ENCODE peak calls at places on chromosomes 4 and X, in ten cellular contexts. One of them, this sample, is unnamed.

GRCh38 chr4:16056681-16057400 is 27.0 kb downstream of the PROM1 start:
- DNase-seq in mesendoderm: no peak
- DNase-seq in adipocyte: peak; percentile 25
- DNase-seq in right atrium auricular region: no peak
- DNase-seq in psoas muscle: peak; percentile 61
- DNase-seq in esophagus squamous epithelium: no peak
- DNase-seq in ovary: no peak
- DNase-seq in Caco-2: no peak
- DNase-seq in CD4-positive, alpha-beta memory T cell: no peak
- DNase-seq in NT2/D1: no peak
- DNase-seq in this sample: peak; percentile 70

GRCh38 chrX:44572340-44572938 is 29.8 kb upstream of the FUNDC1 start:
- DNase-seq in mesendoderm: peak; percentile 0
- DNase-seq in adipocyte: no peak
- DNase-seq in right atrium auricular region: no peak
- DNase-seq in psoas muscle: no peak
- DNase-seq in esophagus squamous epithelium: no peak
- DNase-seq in ovary: no peak
- DNase-seq in Caco-2: no peak
- DNase-seq in CD4-positive, alpha-beta memory T cell: no peak
- DNase-seq in NT2/D1: no peak
- DNase-seq in this sample: no peak

GRCh38 chr4:121827851-121828250 is 4.2 kb upstream of the CCNA2 start:
- DNase-seq in mesendoderm: no peak
- DNase-seq in adipocyte: peak; percentile 38
- DNase-seq in right atrium auricular region: no peak
- DNase-seq in psoas muscle: no peak
- DNase-seq in esophagus squamous epithelium: no peak
- DNase-seq in ovary: no peak
- DNase-seq in Caco-2: no peak
- DNase-seq in CD4-positive, alpha-beta memory T cell: no peak
- DNase-seq in NT2/D1: no peak
- DNase-seq in this sample: no peak

GRCh38 chr4:80619070-80619674 is 283.6 kb downstream of the CFAP299 start:
- DNase-seq in mesendoderm: peak; percentile 15
- DNase-seq in adipocyte: peak; percentile 26
- DNase-seq in right atrium auricular region: no peak
- DNase-seq in psoas muscle: no peak
- DNase-seq in esophagus squamous epithelium: no peak
- DNase-seq in ovary: no peak
- DNase-seq in Caco-2: no peak
- DNase-seq in CD4-positive, alpha-beta memory T cell: no peak
- DNase-seq in NT2/D1: no peak
- DNase-seq in this sample: no peak

GRCh38 chr4:139574641-139575040 is 18.6 kb upstream of the SETD7 start:
- DNase-seq in mesendoderm: peak; percentile 59
- DNase-seq in adipocyte: no peak
- DNase-seq in right atrium auricular region: no peak
- DNase-seq in psoas muscle: no peak
- DNase-seq in esophagus squamous epithelium: no peak
- DNase-seq in ovary: no peak
- DNase-seq in Caco-2: no peak
- DNase-seq in CD4-positive, alpha-beta memory T cell: no peak
- DNase-seq in NT2/D1: no peak
- DNase-seq in this sample: no peak

GRCh38 chr4:121129606-121130346 is 34.3 kb downstream of the TNIP3 start:
- DNase-seq in mesendoderm: no peak
- DNase-seq in adipocyte: no peak
- DNase-seq in right atrium auricular region: no peak
- DNase-seq in psoas muscle: no peak
- DNase-seq in esophagus squamous epithelium: no peak
- DNase-seq in ovary: no peak
- DNase-seq in Caco-2: no peak
- DNase-seq in CD4-positive, alpha-beta memory T cell: no peak
- DNase-seq in NT2/D1: no peak
- DNase-seq in this sample: no peak

GRCh38 chrX:134849390-134849789 is 141.4 kb upstream of the SMIM10 start:
- DNase-seq in mesendoderm: no peak
- DNase-seq in adipocyte: peak; percentile 14
- DNase-seq in right atrium auricular region: no peak
- DNase-seq in psoas muscle: no peak
- DNase-seq in esophagus squamous epithelium: no peak
- DNase-seq in ovary: no peak
- DNase-seq in Caco-2: no peak
- DNase-seq in CD4-positive, alpha-beta memory T cell: no peak
- DNase-seq in NT2/D1: no peak
- DNase-seq in this sample: no peak

GRCh38 chrX:35016051-35016450 is 73.5 kb downstream of the FAM47B start:
- DNase-seq in mesendoderm: peak; percentile 31
- DNase-seq in adipocyte: no peak
- DNase-seq in right atrium auricular region: no peak
- DNase-seq in psoas muscle: no peak
- DNase-seq in esophagus squamous epithelium: no peak
- DNase-seq in ovary: no peak
- DNase-seq in Caco-2: no peak
- DNase-seq in CD4-positive, alpha-beta memory T cell: no peak
- DNase-seq in NT2/D1: no peak
- DNase-seq in this sample: no peak

GRCh38 chr4:84870398-84871163 is 95.9 kb downstream of the WDFY3 start:
- DNase-seq in mesendoderm: peak; percentile 99
- DNase-seq in adipocyte: peak; percentile 64
- DNase-seq in right atrium auricular region: no peak
- DNase-seq in psoas muscle: no peak
- DNase-seq in esophagus squamous epithelium: no peak
- DNase-seq in ovary: no peak
- DNase-seq in Caco-2: peak; percentile 44
- DNase-seq in CD4-positive, alpha-beta memory T cell: no peak
- DNase-seq in NT2/D1: peak; percentile 70
- DNase-seq in this sample: no peak

GRCh38 chr4:128241425-128241913 is 46.1 kb downstream of the PGRMC2 start:
- DNase-seq in mesendoderm: peak; percentile 57
- DNase-seq in adipocyte: peak; percentile 95
- DNase-seq in right atrium auricular region: no peak
- DNase-seq in psoas muscle: no peak
- DNase-seq in esophagus squamous epithelium: no peak
- DNase-seq in ovary: no peak
- DNase-seq in Caco-2: no peak
- DNase-seq in CD4-positive, alpha-beta memory T cell: no peak
- DNase-seq in NT2/D1: no peak
- DNase-seq in this sample: no peak

GRCh38 chr4:156954598-156954997 is 17.0 kb downstream of the PDGFC start:
- DNase-seq in mesendoderm: no peak
- DNase-seq in adipocyte: no peak
- DNase-seq in right atrium auricular region: peak; percentile 57
- DNase-seq in psoas muscle: no peak
- DNase-seq in esophagus squamous epithelium: no peak
- DNase-seq in ovary: no peak
- DNase-seq in Caco-2: no peak
- DNase-seq in CD4-positive, alpha-beta memory T cell: no peak
- DNase-seq in NT2/D1: no peak
- DNase-seq in this sample: no peak

GRCh38 chrX:109519001-109519400 is 17.6 kb upstream of the NXT2 start:
- DNase-seq in mesendoderm: no peak
- DNase-seq in adipocyte: no peak
- DNase-seq in right atrium auricular region: no peak
- DNase-seq in psoas muscle: no peak
- DNase-seq in esophagus squamous epithelium: no peak
- DNase-seq in ovary: no peak
- DNase-seq in Caco-2: no peak
- DNase-seq in CD4-positive, alpha-beta memory T cell: no peak
- DNase-seq in NT2/D1: no peak
- DNase-seq in this sample: no peak

DNA sequence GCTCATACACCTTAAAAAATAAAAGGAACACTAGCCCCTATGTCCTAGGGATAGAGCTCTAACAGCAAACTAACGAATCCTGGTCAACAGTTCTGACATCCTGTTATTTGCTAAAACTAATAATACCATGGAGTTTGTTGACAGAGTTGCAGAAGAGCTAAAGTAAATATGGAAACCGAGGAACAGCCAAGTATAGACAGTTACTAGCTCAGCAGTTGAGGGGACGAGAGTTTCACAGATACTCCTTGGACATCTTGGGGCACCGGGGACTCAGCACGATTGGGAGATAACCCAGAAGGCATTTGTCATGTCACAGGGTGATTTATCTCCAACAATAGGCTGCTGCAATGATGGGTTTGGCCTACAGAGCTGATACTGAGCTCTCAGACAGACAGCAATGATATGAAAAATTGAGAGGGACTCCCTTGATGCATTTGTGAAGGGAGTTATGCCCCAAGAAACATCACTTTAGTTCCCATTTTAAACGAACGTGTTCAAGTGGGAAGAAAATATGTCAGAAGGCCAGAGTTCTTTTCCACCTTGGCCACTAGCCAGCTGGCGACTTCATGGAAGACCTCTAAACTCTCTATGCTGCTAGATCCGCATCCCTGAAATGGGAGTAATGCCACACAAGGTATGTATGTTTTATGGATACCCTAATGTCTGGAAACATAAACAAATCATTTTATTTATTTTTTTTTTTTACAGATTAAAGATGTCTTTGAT is 48.6 kb downstream of the TSC22D3 start:
- DNase-seq in mesendoderm: no peak
- DNase-seq in adipocyte: no peak
- DNase-seq in right atrium auricular region: no peak
- DNase-seq in psoas muscle: peak; percentile 45
- DNase-seq in esophagus squamous epithelium: no peak
- DNase-seq in ovary: peak; percentile 45
- DNase-seq in Caco-2: no peak
- DNase-seq in CD4-positive, alpha-beta memory T cell: no peak
- DNase-seq in NT2/D1: no peak
- DNase-seq in this sample: no peak
- H3K4me1 ChIP-seq in mesendoderm: no peaks in the 10 kb centered on the region
- H3K4me1 ChIP-seq in adipocyte: peaks cover 17% of the 10 kb centered on the region
- H3K4me1 ChIP-seq in right atrium auricular region: peaks cover 65% of the 10 kb centered on the region
- H3K4me1 ChIP-seq in psoas muscle: peaks cover 76% of the 10 kb centered on the region
- H3K4me1 ChIP-seq in esophagus squamous epithelium: peaks cover 99% of the 10 kb centered on the region
- H3K4me1 ChIP-seq in ovary: peaks cover 24% of the 10 kb centered on the region
- H3K4me1 ChIP-seq in Caco-2: no peaks in the 10 kb centered on the region
- H3K4me1 ChIP-seq in CD4-positive, alpha-beta memory T cell: no peaks in the 10 kb centered on the region
- H3K4me1 ChIP-seq in NT2/D1: peaks cover 17% of the 10 kb centered on the region
- H3K4me1 ChIP-seq in this sample: peaks cover 42% of the 10 kb centered on the region

DNA sequence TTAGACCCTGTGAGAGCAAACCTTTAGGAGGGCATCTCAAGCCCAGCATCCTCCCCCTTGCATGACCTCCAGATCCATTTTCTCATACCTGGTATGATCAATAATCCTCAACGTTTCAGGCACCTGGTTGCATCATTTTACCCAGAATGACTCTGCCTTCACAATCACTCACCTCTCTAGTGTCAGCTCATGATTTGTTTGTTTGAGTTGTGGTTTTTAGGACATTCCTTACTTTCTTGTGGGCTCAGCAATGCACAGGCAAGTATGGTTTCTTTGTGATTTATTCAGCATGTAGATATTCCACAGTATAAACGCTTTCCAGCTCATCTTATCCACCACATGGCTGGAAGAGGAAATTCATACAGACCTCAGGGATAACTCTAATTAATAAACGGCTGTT is 93.6 kb upstream of the CPEB2 start:
- DNase-seq in mesendoderm: no peak
- DNase-seq in adipocyte: peak; percentile 15
- DNase-seq in right atrium auricular region: no peak
- DNase-seq in psoas muscle: no peak
- DNase-seq in esophagus squamous epithelium: no peak
- DNase-seq in ovary: no peak
- DNase-seq in Caco-2: no peak
- DNase-seq in CD4-positive, alpha-beta memory T cell: no peak
- DNase-seq in NT2/D1: no peak
- DNase-seq in this sample: no peak
- H3K4me3 ChIP-seq in mesendoderm: no peak overlapping the region
- H3K4me3 ChIP-seq in adipocyte: no peak overlapping the region
- H3K4me3 ChIP-seq in right atrium auricular region: no peak overlapping the region
- H3K4me3 ChIP-seq in psoas muscle: no peak overlapping the region
- H3K4me3 ChIP-seq in esophagus squamous epithelium: no peak overlapping the region
- H3K4me3 ChIP-seq in ovary: no peak overlapping the region
- H3K4me3 ChIP-seq in Caco-2: no peak overlapping the region
- H3K4me3 ChIP-seq in CD4-positive, alpha-beta memory T cell: no peak overlapping the region
- H3K4me3 ChIP-seq in NT2/D1: no peak overlapping the region
- H3K4me3 ChIP-seq in this sample: no peak overlapping the region

DNA sequence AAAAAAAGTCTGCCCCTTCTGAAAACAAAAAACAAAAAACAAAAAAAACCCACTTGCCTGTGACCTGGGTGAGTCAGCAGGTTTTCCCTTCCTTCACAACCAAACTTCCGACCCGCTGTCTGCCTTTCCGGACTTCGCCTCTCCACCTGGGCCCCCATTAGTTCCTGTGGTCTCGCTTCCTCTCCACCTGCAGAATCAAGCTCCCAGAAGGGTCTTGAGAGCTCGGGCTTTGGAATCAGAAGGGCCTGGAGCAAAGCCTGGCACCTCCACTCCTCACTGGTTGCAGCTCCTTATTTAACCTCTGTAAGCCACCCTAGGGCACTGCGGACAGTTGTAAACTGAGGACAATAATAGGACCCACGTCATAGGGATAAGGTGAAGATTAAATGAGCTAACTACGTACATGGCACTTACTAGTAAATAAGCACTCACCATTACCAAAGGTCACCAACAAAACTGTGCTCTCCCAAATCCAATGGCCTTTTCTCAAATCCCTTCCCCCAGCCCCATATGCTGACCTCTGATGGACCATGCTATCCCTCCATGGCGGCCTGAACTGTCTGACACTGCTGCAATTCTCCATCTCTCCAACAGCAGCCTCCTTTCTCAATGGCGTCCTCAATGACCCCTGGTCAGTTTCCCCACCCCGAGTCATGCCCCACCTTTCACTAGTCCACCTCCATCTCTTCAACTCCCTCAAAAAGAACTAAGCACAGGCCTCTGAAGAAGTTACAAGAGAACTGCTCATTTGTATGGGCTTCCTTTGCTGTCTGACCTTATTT is 64.2 kb downstream of the IRF2 start:
- DNase-seq in mesendoderm: no peak
- DNase-seq in adipocyte: no peak
- DNase-seq in right atrium auricular region: no peak
- DNase-seq in psoas muscle: no peak
- DNase-seq in esophagus squamous epithelium: no peak
- DNase-seq in ovary: no peak
- DNase-seq in Caco-2: no peak
- DNase-seq in CD4-positive, alpha-beta memory T cell: no peak
- DNase-seq in NT2/D1: no peak
- DNase-seq in this sample: no peak
- H3K4me1 ChIP-seq in mesendoderm: no peaks in the 10 kb centered on the region
- H3K4me1 ChIP-seq in adipocyte: peaks cover 24% of the 10 kb centered on the region
- H3K4me1 ChIP-seq in right atrium auricular region: peaks cover 68% of the 10 kb centered on the region
- H3K4me1 ChIP-seq in psoas muscle: peaks cover 43% of the 10 kb centered on the region
- H3K4me1 ChIP-seq in esophagus squamous epithelium: peaks cover 51% of the 10 kb centered on the region
- H3K4me1 ChIP-seq in ovary: peaks cover 14% of the 10 kb centered on the region
- H3K4me1 ChIP-seq in Caco-2: no peaks in the 10 kb centered on the region
- H3K4me1 ChIP-seq in CD4-positive, alpha-beta memory T cell: peaks cover 49% of the 10 kb centered on the region
- H3K4me1 ChIP-seq in NT2/D1: peaks cover 3% of the 10 kb centered on the region
- H3K4me1 ChIP-seq in this sample: peaks cover 21% of the 10 kb centered on the region

DNA sequence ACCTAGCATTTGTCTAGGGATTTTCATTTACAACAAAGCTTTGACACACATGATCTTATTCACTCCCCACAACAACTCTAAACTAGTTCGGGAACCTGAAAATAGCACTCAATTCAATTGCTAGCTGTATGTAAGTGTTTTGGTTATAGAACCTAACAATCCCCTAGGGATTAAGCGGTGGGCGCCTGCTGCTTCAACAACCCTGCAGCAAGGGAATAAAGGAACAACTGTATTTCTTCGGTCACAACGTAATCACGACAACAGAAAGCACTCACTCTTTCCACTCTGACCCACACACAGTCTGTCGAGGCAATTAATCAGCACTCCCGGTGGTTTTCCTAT is 674 bp upstream of the DIAPH2 start:
- DNase-seq in mesendoderm: no peak
- DNase-seq in adipocyte: peak; percentile 49
- DNase-seq in right atrium auricular region: no peak
- DNase-seq in psoas muscle: no peak
- DNase-seq in esophagus squamous epithelium: no peak
- DNase-seq in ovary: no peak
- DNase-seq in Caco-2: no peak
- DNase-seq in CD4-positive, alpha-beta memory T cell: no peak
- DNase-seq in NT2/D1: no peak
- DNase-seq in this sample: no peak
- H3K4me3 ChIP-seq in mesendoderm: no peak overlapping the region
- H3K4me3 ChIP-seq in adipocyte: peak overlapping the region; percentile 86
- H3K4me3 ChIP-seq in right atrium auricular region: peak overlapping the region; percentile 62
- H3K4me3 ChIP-seq in psoas muscle: peak overlapping the region; percentile 73
- H3K4me3 ChIP-seq in esophagus squamous epithelium: peak overlapping the region; percentile 76
- H3K4me3 ChIP-seq in ovary: peak overlapping the region; percentile 62
- H3K4me3 ChIP-seq in Caco-2: peak overlapping the region; percentile 60
- H3K4me3 ChIP-seq in CD4-positive, alpha-beta memory T cell: no peak overlapping the region
- H3K4me3 ChIP-seq in NT2/D1: peak overlapping the region; percentile 72
- H3K4me3 ChIP-seq in this sample: peak overlapping the region; percentile 84